ENCODE peak calls at places on chromosomes 2 and 18, in five cellular contexts. L, B, N, M and D are unnamed samples.

GRCh38 chr2:61988462-61989366 is 83.2 kb downstream of the COMMD1 start:
- DNase-seq in L (peak), B (no peak), N (no peak), M (peak), D (no peak)

GRCh38 chr2:45952591-45952990 is 301.1 kb downstream of the PRKCE start:
- DNase-seq in L (no peak), B (no peak), N (no peak), M (no peak), D (no peak)

GRCh38 chr2:25685741-25686140 is 12.4 kb upstream of the DTNB start:
- DNase-seq in L (no peak), B (no peak), N (no peak), M (no peak), D (no peak)

GRCh38 chr2:23350026-23350791 is 34.8 kb upstream of the KLHL29 start:
- DNase-seq in L (no peak), B (no peak), N (no peak), M (no peak), D (no peak)

GRCh38 chr18:11070593-11070992 is 78.8 kb downstream of the PIEZO2 start:
- DNase-seq in L (no peak), B (no peak), N (no peak), M (no peak), D (no peak)

GRCh38 chr2:11128258-11128951 is 26.9 kb upstream of the SLC66A3 start:
- DNase-seq in L (peak), B (no peak), N (no peak), M (no peak), D (no peak)

GRCh38 chr18:22165049-22165602 is 4.3 kb upstream of the GATA6 start:
- DNase-seq in L (no peak), B (peak), N (no peak), M (no peak), D (no peak)

GRCh38 chr18:74283255-74283554 is 8.6 kb downstream of the CYB5A start:
- DNase-seq in L (no peak), B (no peak), N (no peak), M (no peak), D (no peak)

GRCh38 chr2:101699191-101699938 is 1.9 kb downstream of the MAP4K4 start:
- DNase-seq in L (peak), B (no peak), N (no peak), M (no peak), D (no peak)

GRCh38 chr2:84427235-84428138 is 31.6 kb downstream of the SUCLG1 start:
- DNase-seq in L (peak), B (no peak), N (no peak), M (no peak), D (no peak)

GRCh38 chr2:229917793-229918192 is 4.0 kb downstream of the TRIP12 start:
- DNase-seq in L (no peak), B (no peak), N (no peak), M (no peak), D (no peak)

GRCh38 chr18:35179906-35180305 is 60.9 kb upstream of the ZNF397 start:
- DNase-seq in L (no peak), B (no peak), N (no peak), M (no peak), D (no peak)

GRCh38 chr2:127590386-127591190 is 55.1 kb downstream of the MYO7B start:
- DNase-seq in L (no peak), B (no peak), N (no peak), M (peak), D (no peak)

GRCh38 chr2:166413255-166413654 is 37.5 kb upstream of the SCN9A start:
- DNase-seq in L (no peak), B (no peak), N (no peak), M (no peak), D (no peak)